ENCODE peak calls at places on chromosomes 4 and X, in six cellular contexts. W is astrocyte of the spinal cord; L is endothelial cell; X is fibroblast of pulmonary artery; U is testis; Q is CD4-positive, alpha-beta T cell. C is an unnamed sample.

GRCh38 chrX:86946569-86946968 is 571.0 kb upstream of the KLHL4 start:
- DNase-seq in W (no peak), L (peak), X (peak), U (no peak), Q (no peak), C (peak)

GRCh38 chrX:139890991-139891700 is 41.7 kb downstream of the ATP11C start:
- DNase-seq in W (peak), L (no peak), X (peak), U (no peak), Q (no peak), C (peak)

GRCh38 chr4:148951346-148951745 is 509.1 kb upstream of the NR3C2 start:
- DNase-seq in W (no peak), L (no peak), X (no peak), U (no peak), Q (no peak), C (peak)

GRCh38 chr4:72319596-72319995 is 249.4 kb downstream of the ADAMTS3 start:
- DNase-seq in W (peak), L (no peak), X (peak), U (no peak), Q (no peak), C (peak)

GRCh38 chr4:16844796-16845586 is 53.5 kb downstream of the LDB2 start:
- DNase-seq in W (peak), L (no peak), X (no peak), U (no peak), Q (no peak), C (no peak)

GRCh38 chr4:38162240-38162784 is 202.1 kb downstream of the PTTG2 start:
- DNase-seq in W (peak), L (no peak), X (peak), U (no peak), Q (no peak), C (peak)

GRCh38 chr4:162891788-162892707 is 274.6 kb downstream of the NAF1 start:
- DNase-seq in W (no peak), L (no peak), X (no peak), U (no peak), Q (no peak), C (no peak)

GRCh38 chr4:70925899-70926635 is 23.9 kb downstream of the MOB1B start:
- DNase-seq in W (no peak), L (no peak), X (no peak), U (no peak), Q (no peak), C (no peak)

GRCh38 chr4:42965326-42965725 is 72.8 kb downstream of the GRXCR1 start:
- DNase-seq in W (no peak), L (peak), X (no peak), U (no peak), Q (no peak), C (peak)

GRCh38 chr4:16843831-16844508 is 54.5 kb downstream of the LDB2 start:
- DNase-seq in W (peak), L (no peak), X (peak), U (no peak), Q (no peak), C (peak)

GRCh38 chr4:176309046-176309445 is 10.7 kb upstream of the SPCS3 start:
- DNase-seq in W (no peak), L (no peak), X (no peak), U (no peak), Q (no peak), C (no peak)

GRCh38 chr4:186500721-186501304 is 54.6 kb downstream of the MTNR1A start:
- DNase-seq in W (peak), L (no peak), X (no peak), U (peak), Q (no peak), C (no peak)

DNA sequence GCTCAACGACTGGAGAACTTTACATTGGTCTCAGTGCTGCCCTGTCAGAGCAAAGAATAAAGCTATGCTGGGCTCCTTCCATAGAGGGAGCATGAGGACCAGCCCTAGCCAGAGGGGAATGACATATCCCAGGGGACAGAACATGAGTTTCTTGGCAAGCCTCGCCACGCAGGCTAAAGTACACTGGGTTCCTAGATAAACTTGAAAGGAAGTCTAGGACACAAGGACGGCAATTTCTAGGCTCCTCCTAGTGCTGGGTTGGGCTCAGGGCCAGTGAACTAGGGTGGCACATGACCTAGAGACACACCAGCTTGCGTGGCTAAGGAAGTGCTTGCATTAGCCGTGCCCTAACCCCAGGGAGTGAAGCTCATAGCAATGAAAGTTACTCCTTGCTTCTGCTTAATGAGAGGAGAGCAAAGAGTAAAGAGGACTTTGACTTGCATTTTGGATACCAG is 141.0 kb downstream of the MAB21L2 start:
- DNase-seq in W (no peak), L (no peak), X (peak), U (peak), Q (no peak), C (peak)
- TF ChIP-seq CTCF in W (no peak), L (no peak), X (peak), U (peak), Q (no peak), C (peak)

GRCh38 chrX:29691044-29691443 is 524.3 kb upstream of the MAGEB2 start:
- DNase-seq in W (no peak), L (no peak), X (no peak), U (no peak), Q (no peak), C (no peak)

GRCh38 chrX:29690061-29690460 is 525.3 kb upstream of the MAGEB2 start:
- DNase-seq in W (peak), L (no peak), X (peak), U (no peak), Q (no peak), C (no peak)

GRCh38 chrX:29687687-29688086 is 527.7 kb upstream of the MAGEB2 start:
- DNase-seq in W (peak), L (no peak), X (peak), U (no peak), Q (no peak), C (peak)
- TF ChIP-seq CTCF in W (peak), L (no peak), X (peak), U (no peak), Q (no peak), C (no peak)

GRCh38 chr4:144788469-144788868 is 142.5 kb downstream of the HHIP start:
- DNase-seq in W (no peak), L (no peak), X (no peak), U (no peak), Q (no peak), C (no peak)

GRCh38 chr4:144782345-144782744 is 136.4 kb downstream of the HHIP start:
- DNase-seq in W (peak), L (no peak), X (no peak), U (no peak), Q (no peak), C (no peak)

DNA sequence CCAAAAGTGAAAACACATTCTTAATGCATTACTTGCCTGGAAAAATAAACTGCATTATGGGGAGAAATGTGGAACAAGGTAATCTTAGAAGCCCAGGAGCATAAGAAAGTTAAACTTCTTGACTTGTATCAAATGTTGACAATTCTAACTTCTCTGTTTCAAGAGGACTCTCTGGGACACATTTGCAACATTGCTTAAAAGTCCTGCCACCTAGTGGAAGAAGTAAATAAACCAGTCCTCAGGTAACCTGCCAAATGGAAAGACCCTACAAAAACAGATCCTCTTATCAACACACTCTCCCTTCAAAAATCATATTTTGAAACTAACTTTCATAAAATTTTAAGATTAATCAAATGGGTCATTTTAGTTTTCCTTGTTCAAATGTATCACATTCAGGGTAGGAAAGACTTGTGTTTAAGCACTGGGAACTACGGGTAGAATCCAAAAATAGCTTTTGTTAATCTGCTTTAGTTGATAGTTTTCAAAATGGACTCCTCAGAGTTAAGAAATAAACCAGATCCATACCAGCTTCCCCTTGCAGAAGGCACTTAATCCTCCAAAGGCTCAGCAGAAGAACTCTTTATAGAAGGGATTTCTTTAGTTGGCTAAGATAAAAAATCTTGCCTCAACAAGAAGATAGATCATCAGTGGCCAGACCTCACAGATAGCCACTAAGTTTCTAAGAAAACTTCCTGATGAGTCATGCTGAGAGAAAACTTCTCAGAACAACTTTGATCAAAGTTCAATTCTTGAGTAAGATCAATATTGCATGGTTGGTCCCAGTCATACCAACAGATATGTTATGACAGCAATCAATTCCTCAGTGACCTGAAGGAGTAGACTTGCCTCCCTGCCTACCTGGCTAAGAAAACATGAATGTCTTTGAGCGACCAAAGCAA is 141.7 kb downstream of the HHIP start:
- DNase-seq in W (peak), L (no peak), X (peak), U (no peak), Q (no peak), C (peak)
- TF ChIP-seq CTCF in W (peak), L (peak), X (peak), U (peak), Q (peak), C (peak)

GRCh38 chr4:152581536-152582160 is 45.8 kb upstream of the FBXW7 start:
- DNase-seq in W (no peak), L (no peak), X (no peak), U (no peak), Q (no peak), C (no peak)

GRCh38 chr4:152577708-152578421 is 42.0 kb upstream of the FBXW7 start:
- DNase-seq in W (no peak), L (no peak), X (no peak), U (no peak), Q (no peak), C (no peak)

GRCh38 chr4:152578670-152579069 is 42.8 kb upstream of the FBXW7 start:
- DNase-seq in W (no peak), L (no peak), X (no peak), U (no peak), Q (no peak), C (no peak)

GRCh38 chr4:152579916-152580315 is 44.0 kb upstream of the FBXW7 start:
- DNase-seq in W (no peak), L (no peak), X (no peak), U (no peak), Q (no peak), C (no peak)

GRCh38 chr4:152579107-152579764 is 43.3 kb upstream of the FBXW7 start:
- DNase-seq in W (no peak), L (no peak), X (no peak), U (no peak), Q (no peak), C (no peak)
- TF ChIP-seq CTCF in W (no peak), L (no peak), X (no peak), U (no peak), Q (no peak), C (no peak)

GRCh38 chrX:21975242-21975641 is 34.7 kb downstream of the SMS start:
- DNase-seq in W (no peak), L (no peak), X (no peak), U (no peak), Q (no peak), C (no peak)

GRCh38 chrX:21972046-21972445 is 31.5 kb downstream of the SMS start:
- DNase-seq in W (no peak), L (no peak), X (no peak), U (no peak), Q (no peak), C (no peak)

GRCh38 chrX:21973321-21974010 is 33.0 kb downstream of the SMS start:
- DNase-seq in W (no peak), L (no peak), X (no peak), U (no peak), Q (no peak), C (no peak)

GRCh38 chrX:21974011-21974385 is 33.5 kb downstream of the SMS start:
- DNase-seq in W (no peak), L (no peak), X (no peak), U (no peak), Q (no peak), C (no peak)

GRCh38 chrX:21972721-21973120 is 32.2 kb downstream of the SMS start:
- DNase-seq in W (peak), L (no peak), X (peak), U (no peak), Q (peak), C (no peak)
- TF ChIP-seq CTCF in W (peak), L (no peak), X (peak), U (no peak), Q (no peak), C (no peak)

DNA sequence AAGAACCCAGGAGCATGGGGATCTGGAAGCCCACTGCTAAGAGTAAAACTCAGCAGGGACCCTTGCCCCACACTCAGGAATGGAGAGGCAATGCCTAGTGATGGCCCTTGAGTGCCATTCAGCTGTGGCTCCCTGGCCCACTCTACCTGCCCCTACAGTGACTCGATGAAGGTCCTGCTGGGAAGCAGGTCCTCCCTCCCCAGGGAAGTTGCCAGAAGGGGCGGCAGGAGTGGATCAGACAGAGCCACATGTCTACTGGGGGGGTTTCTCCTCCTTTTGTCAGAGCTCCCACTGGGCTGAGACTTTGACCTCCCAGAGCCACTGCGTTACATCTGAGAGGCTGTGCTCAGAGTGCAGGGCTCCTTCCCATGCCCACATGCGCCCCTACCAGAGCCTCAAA is 1.2 kb downstream of the SLC10A3 start:
- DNase-seq in W (no peak), L (no peak), X (no peak), U (no peak), Q (no peak), C (no peak)
- TF ChIP-seq CTCF in W (no peak), L (no peak), X (no peak), U (no peak), Q (no peak), C (no peak)

DNA sequence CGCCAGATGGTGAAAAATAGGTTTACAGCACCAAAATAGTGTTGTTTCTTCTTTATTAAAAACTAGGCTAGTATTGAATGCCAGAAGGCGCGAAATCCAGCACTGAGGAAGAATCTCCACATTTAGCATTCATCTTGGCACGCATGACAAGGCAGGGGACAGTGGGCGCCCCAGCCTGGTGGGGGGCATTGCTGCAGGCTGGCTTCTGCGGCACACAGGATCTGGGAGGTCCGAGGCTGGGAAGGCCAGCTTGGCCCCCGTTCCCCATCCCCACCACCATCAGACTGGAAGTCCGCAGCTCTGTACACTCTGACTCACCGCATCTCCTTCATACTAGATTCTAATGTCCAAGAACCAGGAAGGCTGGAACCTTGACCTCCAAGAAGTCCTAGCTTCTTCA is 75.7 kb upstream of the DDX3X start:
- DNase-seq in W (no peak), L (no peak), X (no peak), U (no peak), Q (no peak), C (no peak)
- TF ChIP-seq CTCF in W (no peak), L (no peak), X (no peak), U (no peak), Q (no peak), C (peak)

GRCh38 chr4:1809754-1810502 is 16.8 kb downstream of the FGFR3 start:
- DNase-seq in W (peak), L (peak), X (peak), U (peak), Q (peak), C (peak)
- TF ChIP-seq CTCF in W (peak), L (peak), X (peak), U (peak), Q (peak), C (peak)